ENCODE peak calls at places on chromosomes 2 and 18, in six cellular contexts. Z is K562, X is A549, N is HepG2, F is GM12878, E is endothelial cell of umbilical vein. M is an unnamed sample.

GRCh38 chr2:209383212-209383611 is 40.6 kb upstream of the MAP2 start:
- DNase-seq in Z (no peak), X (peak; percentile 55), N (peak; percentile 37), F (no peak), E (peak; percentile 74), M (peak; percentile 34)

GRCh38 chr2:27049422-27050280 is 1.8 kb upstream of the AGBL5 start:
- DNase-seq in Z (no peak), X (no peak), N (no peak), F (no peak), E (no peak), M (no peak)

GRCh38 chr2:135299656-135300244 is 231.3 kb downstream of the ZRANB3 start:
- DNase-seq in Z (no peak), X (no peak), N (no peak), F (peak; percentile 5), E (peak; percentile 70), M (peak; percentile 54)

GRCh38 chr2:159683804-159684203 is 28.5 kb upstream of the MARCHF7 start:
- DNase-seq in Z (no peak), X (no peak), N (no peak), F (no peak), E (no peak), M (no peak)

GRCh38 chr2:66445781-66446177 is 10.9 kb downstream of the MEIS1 start:
- DNase-seq in Z (no peak), X (no peak), N (no peak), F (no peak), E (no peak), M (no peak)

GRCh38 chr2:114032705-114033104 is 142.8 kb downstream of the ACTR3 start:
- DNase-seq in Z (no peak), X (no peak), N (no peak), F (no peak), E (no peak), M (no peak)

GRCh38 chr2:113160962-113161361 is 12.8 kb upstream of the PSD4 start:
- DNase-seq in Z (no peak), X (no peak), N (no peak), F (no peak), E (no peak), M (no peak)

GRCh38 chr2:13714466-13714865 is 918.1 kb upstream of the LRATD1 start:
- DNase-seq in Z (no peak), X (no peak), N (no peak), F (no peak), E (no peak), M (no peak)

GRCh38 chr2:201786471-201786870 is 5.7 kb upstream of the ALS2 start:
- DNase-seq in Z (no peak), X (no peak), N (no peak), F (no peak), E (no peak), M (no peak)

GRCh38 chr18:59228361-59228760 is 8.4 kb downstream of the GRP start:
- DNase-seq in Z (no peak), X (no peak), N (no peak), F (no peak), E (no peak), M (no peak)

GRCh38 chr2:197515277-197515797 is 529 bp upstream of the MOB4 start:
- DNase-seq in Z (peak; percentile 41), X (no peak), N (peak; percentile 61), F (no peak), E (no peak), M (no peak)

GRCh38 chr2:46770622-46771021 is 145.0 kb downstream of the MCFD2 start:
- DNase-seq in Z (no peak), X (peak; percentile 87), N (peak; percentile 90), F (no peak), E (no peak), M (no peak)

GRCh38 chr2:219565130-219566080 is 5.9 kb downstream of the OBSL1 start:
- DNase-seq in Z (no peak), X (no peak), N (no peak), F (no peak), E (no peak), M (no peak)

GRCh38 chr18:57909620-57910019 is 106.5 kb upstream of the ATP8B1 start:
- DNase-seq in Z (no peak), X (no peak), N (no peak), F (no peak), E (no peak), M (no peak)

GRCh38 chr2:30217644-30218361 is 13.5 kb upstream of the LBH start:
- DNase-seq in Z (no peak), X (no peak), N (no peak), F (peak; percentile 48), E (no peak), M (no peak)
- TF ChIP-seq MAX in Z (no peak), X (no peak), N (no peak), F (no peak), E (no peak), M (no peak)

GRCh38 chr2:170530284-170530745 is 184.8 kb upstream of the SP5 start:
- DNase-seq in Z (peak; percentile 30), X (peak; percentile 57), N (peak; percentile 94), F (no peak), E (peak; percentile 75), M (no peak)
- TF ChIP-seq MYC in Z (no peak), X (no peak), N (peak; percentile 48), F (no peak), E (no peak), M (no peak)

GRCh38 chr2:31388736-31389135 is 25.8 kb downstream of the XDH start:
- DNase-seq in Z (no peak), X (no peak), N (no peak), F (no peak), E (no peak), M (no peak)

GRCh38 chr2:31387850-31388249 is 26.7 kb downstream of the XDH start:
- DNase-seq in Z (no peak), X (peak; percentile 13), N (no peak), F (no peak), E (no peak), M (no peak)

GRCh38 chr2:31384771-31385276 is 29.7 kb downstream of the XDH start:
- DNase-seq in Z (no peak), X (peak; percentile 97), N (no peak), F (no peak), E (no peak), M (peak; percentile 37)

GRCh38 chr2:31386172-31386571 is 28.4 kb downstream of the XDH start:
- DNase-seq in Z (no peak), X (no peak), N (no peak), F (no peak), E (no peak), M (no peak)

DNA sequence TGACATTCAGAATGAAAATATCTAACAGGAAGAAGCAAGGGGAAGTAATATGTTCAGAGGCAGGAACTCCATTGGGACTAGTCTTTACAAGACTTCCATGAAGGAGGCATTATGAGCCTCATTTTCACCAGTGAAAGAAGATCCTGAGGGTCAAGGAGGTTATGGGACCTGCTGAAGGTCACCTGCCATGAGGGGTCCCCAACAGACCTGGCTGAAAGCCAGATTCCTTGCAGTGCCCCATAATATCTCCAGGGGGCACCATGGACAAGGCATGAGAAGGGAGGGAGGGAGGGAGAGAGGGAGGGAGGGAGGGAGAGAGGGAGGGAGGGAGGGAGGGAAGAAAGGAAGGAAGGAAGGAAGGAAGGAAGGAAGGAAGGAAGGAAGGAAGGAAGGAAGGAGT is 27.9 kb downstream of the XDH start:
- DNase-seq in Z (peak; percentile 41), X (peak; percentile 41), N (peak; percentile 11), F (no peak), E (no peak), M (no peak)
- TF ChIP-seq CTCF in Z (no peak), X (peak; percentile 14), N (peak; percentile 29), F (no peak), E (no peak), M (no peak)

GRCh38 chr2:126902859-126903258 is 4.2 kb downstream of the TEX51 start:
- DNase-seq in Z (no peak), X (no peak), N (no peak), F (no peak), E (no peak), M (no peak)
- TF ChIP-seq MAX in Z (no peak), X (no peak), N (no peak), F (no peak), E (no peak), M (no peak)

GRCh38 chr2:208311321-208311720 is 45.3 kb downstream of the PIKFYVE start:
- DNase-seq in Z (no peak), X (no peak), N (no peak), F (no peak), E (no peak), M (no peak)

GRCh38 chr2:208304157-208304556 is 38.1 kb downstream of the PIKFYVE start:
- DNase-seq in Z (peak; percentile 6), X (no peak), N (no peak), F (no peak), E (no peak), M (no peak)

GRCh38 chr2:208300847-208301618 is 35.0 kb downstream of the PIKFYVE start:
- DNase-seq in Z (no peak), X (no peak), N (no peak), F (no peak), E (no peak), M (no peak)

GRCh38 chr2:208304695-208305094 is 38.6 kb downstream of the PIKFYVE start:
- DNase-seq in Z (no peak), X (no peak), N (no peak), F (no peak), E (no peak), M (no peak)

DNA sequence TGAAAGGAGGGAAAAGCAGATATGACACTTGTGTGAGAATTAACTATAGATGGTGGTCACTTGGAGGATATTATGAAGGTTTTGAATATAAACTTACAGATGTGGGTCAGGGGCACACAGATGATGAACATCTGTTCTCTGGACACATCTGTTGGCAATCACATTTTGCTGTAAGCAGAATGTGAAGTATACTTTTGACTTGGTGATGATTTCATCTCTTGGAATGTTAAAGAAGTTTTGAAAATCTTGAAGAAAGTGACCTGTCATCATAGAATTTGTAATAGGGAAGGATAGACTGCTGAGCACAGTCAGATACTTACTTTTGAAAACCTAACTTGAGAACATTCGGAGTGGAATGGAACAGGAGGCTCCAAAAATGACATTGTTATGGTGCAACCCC is 40.2 kb downstream of the PIKFYVE start:
- DNase-seq in Z (no peak), X (no peak), N (no peak), F (no peak), E (no peak), M (no peak)
- TF ChIP-seq MYC in Z (no peak), X (no peak), N (no peak), F (no peak), E (no peak), M (no peak)

DNA sequence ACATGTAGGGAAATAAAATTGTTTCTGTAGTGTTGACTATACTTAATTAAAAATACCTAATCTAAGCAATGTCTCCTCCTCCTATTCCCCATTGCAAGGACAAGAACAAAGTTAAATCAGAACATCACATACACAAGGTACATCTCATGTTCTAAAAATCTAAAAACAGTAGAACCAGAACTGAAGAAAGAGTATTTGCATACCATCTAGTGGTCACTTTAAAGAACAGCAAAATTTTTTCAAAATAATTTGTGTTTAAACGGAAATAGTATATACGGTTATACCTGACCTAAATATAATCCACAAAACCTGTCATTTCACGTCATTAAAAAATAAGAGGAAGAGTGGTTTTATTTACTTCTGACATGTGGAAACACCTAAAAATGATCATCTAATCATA is 294.3 kb upstream of the KCNH7 start:
- DNase-seq in Z (no peak), X (peak; percentile 6), N (peak; percentile 5), F (no peak), E (peak; percentile 7), M (peak; percentile 18)
- TF ChIP-seq CTCF in Z (no peak), X (peak; percentile 58), N (peak; percentile 42), F (peak; percentile 40), E (peak; percentile 6), M (no peak)